ENCODE peak calls at places on chromosome 6, in five cellular contexts. S is hypothalamus, W is H4, I is left ventricle myocardium inferior, A is ELF-1. K is an unnamed sample.

GRCh38 chr6:25202505-25202904 is 76.7 kb upstream of the CARMIL1 start:
- DNase-seq in W (no peak), S (no peak), I (no peak), A (no peak), K (no peak)

GRCh38 chr6:1574895-1575212 is 34.9 kb upstream of the FOXC1 start:
- DNase-seq in W (no peak), I (no peak), S (no peak), A (peak), K (no peak)

GRCh38 chr6:130215526-130215925 is 7.2 kb downstream of the SAMD3 start:
- DNase-seq in W (no peak), I (no peak), A (peak), S (no peak), K (no peak)

GRCh38 chr6:37005061-37005810 is at the start of gene FGD2:
- DNase-seq in A (no peak), W (no peak), I (no peak), S (no peak), K (no peak)

GRCh38 chr6:37663016-37663810 is 34.5 kb downstream of the MDGA1 start:
- DNase-seq in I (no peak), W (no peak), A (no peak), S (peak), K (no peak)

GRCh38 chr6:2957696-2958330 is 13.6 kb downstream of the SERPINB6 start:
- DNase-seq in A (no peak), I (peak), W (no peak), S (no peak), K (no peak)

GRCh38 chr6:168256940-168257339 is 62.6 kb downstream of the DACT2 start:
- DNase-seq in W (no peak), I (no peak), A (no peak), S (no peak), K (no peak)

GRCh38 chr6:48782230-48782629 is 671.2 kb upstream of the PTCHD4 start:
- DNase-seq in I (no peak), W (no peak), A (no peak), S (no peak), K (no peak)

GRCh38 chr6:3525915-3526314 is 69.1 kb upstream of the SLC22A23 start:
- DNase-seq in S (no peak), I (no peak), A (no peak), W (no peak), K (no peak)

GRCh38 chr6:148223424-148223842 is 119.2 kb upstream of the SASH1 start:
- DNase-seq in S (no peak), I (no peak), W (no peak), A (no peak), K (no peak)

GRCh38 chr6:148974351-148974750 is 227.5 kb downstream of the UST start:
- DNase-seq in S (no peak), A (no peak), W (no peak), I (no peak), K (no peak)

GRCh38 chr6:119533603-119534279 is 184.2 kb upstream of the MAN1A1 start:
- DNase-seq in A (no peak), S (no peak), W (no peak), I (no peak), K (no peak)

GRCh38 chr6:1278057-1278720 is 33.7 kb upstream of the FOXQ1 start:
- DNase-seq in A (no peak), I (no peak), S (no peak), W (no peak), K (no peak)

GRCh38 chr6:169420912-169421543 is 167.4 kb upstream of the THBS2 start:
- DNase-seq in A (no peak), I (no peak), W (peak), S (no peak), K (no peak)

GRCh38 chr6:159871911-159872310 is 18.9 kb upstream of the MAS1 start:
- DNase-seq in I (no peak), S (no peak), W (no peak), A (no peak), K (no peak)

GRCh38 chr6:99297415-99297814 is 52.1 kb downstream of the FAXC start:
- DNase-seq in I (no peak), S (no peak), W (no peak), A (peak), K (no peak)

GRCh38 chr6:7142228-7142801 is 34.6 kb downstream of the RREB1 start:
- DNase-seq in W (no peak), I (no peak), A (no peak), S (no peak), K (no peak)

GRCh38 chr6:87297115-87297514 is 25.3 kb upstream of the SMIM8 start:
- DNase-seq in A (no peak), I (no peak), W (no peak), S (no peak), K (no peak)

GRCh38 chr6:39048481-39049399 is at the start of gene GLP1R:
- DNase-seq in S (no peak), I (peak), W (no peak), A (no peak), K (no peak)

GRCh38 chr6:81572020-81572419 is 180.5 kb downstream of the TENT5A start:
- DNase-seq in S (no peak), W (peak), I (no peak), A (no peak), K (no peak)

GRCh38 chr6:123812621-123813020 is 9.0 kb downstream of the NKAIN2 start:
- DNase-seq in S (no peak), W (no peak), I (no peak), A (no peak), K (no peak)

GRCh38 chr6:156924241-156924640 is 147.1 kb downstream of the ARID1B start:
- DNase-seq in S (no peak), A (no peak), W (no peak), I (no peak), K (no peak)

GRCh38 chr6:56334937-56335336 is 87.6 kb upstream of the COL21A1 start:
- DNase-seq in W (no peak), A (no peak), I (no peak), S (no peak), K (no peak)

GRCh38 chr6:144047688-144048087 is 39.6 kb upstream of the PLAGL1 start:
- DNase-seq in A (no peak), I (no peak), S (no peak), W (no peak), K (no peak)

GRCh38 chr6:89644864-89645263 is 6.3 kb upstream of the LYRM2 start:
- DNase-seq in W (no peak), A (no peak), S (no peak), I (no peak), K (no peak)

GRCh38 chr6:14524319-14524718 is 406.7 kb downstream of the CD83 start:
- DNase-seq in I (no peak), W (no peak), A (no peak), S (no peak), K (no peak)

GRCh38 chr6:105545947-105546710 is 143.2 kb upstream of the PREP start:
- DNase-seq in W (no peak), I (no peak), A (no peak), S (no peak), K (no peak)

GRCh38 chr6:14324042-14324441 is 206.5 kb downstream of the CD83 start:
- DNase-seq in A (no peak), I (no peak), S (no peak), W (no peak), K (no peak)

GRCh38 chr6:72425003-72425681 is 196.7 kb upstream of the KCNQ5 start:
- DNase-seq in W (no peak), I (no peak), S (no peak), A (no peak), K (no peak)

GRCh38 chr6:75643173-75643572 is 41.5 kb downstream of the SENP6 start:
- DNase-seq in I (no peak), W (no peak), S (no peak), A (no peak), K (no peak)

GRCh38 chr6:71589254-71589653 is 297.1 kb upstream of the RIMS1 start:
- DNase-seq in W (no peak), I (no peak), A (no peak), S (no peak), K (no peak)

GRCh38 chr6:44010411-44011349 is 116.6 kb downstream of the MRPL14 start:
- DNase-seq in I (peak), S (no peak), W (peak), A (no peak), K (no peak)

GRCh38 chr6:70210462-70210861 is 92.4 kb downstream of the COL9A1 start:
- DNase-seq in I (no peak), W (peak), S (no peak), A (no peak), K (no peak)

GRCh38 chr6:136982928-136983327 is 60.8 kb downstream of the SLC35D3 start:
- DNase-seq in W (no peak), I (no peak), A (no peak), S (no peak), K (no peak)

GRCh38 chr6:29723666-29724588 is 693 bp downstream of the HLA-F start:
- DNase-seq in A (peak), I (peak), W (no peak), S (peak), K (peak)

GRCh38 chr6:156977527-156978291 is 200.5 kb downstream of the ARID1B start:
- DNase-seq in A (no peak), S (no peak), W (peak), I (no peak), K (no peak)

GRCh38 chr6:122676146-122676545 is 65.9 kb downstream of the PKIB start:
- DNase-seq in I (no peak), S (no peak), A (no peak), W (no peak), K (no peak)

GRCh38 chr6:111673086-111673485 is 67.4 kb upstream of the TRAF3IP2 start:
- DNase-seq in A (no peak), S (no peak), I (no peak), W (no peak), K (no peak)

GRCh38 chr6:36852481-36853147 is 13.4 kb upstream of the CPNE5 start:
- DNase-seq in A (no peak), W (peak), I (no peak), S (no peak), K (no peak)

GRCh38 chr6:165678429-165678828 is 15.4 kb upstream of the PDE10A start:
- DNase-seq in I (no peak), W (no peak), A (no peak), S (peak), K (no peak)

K was measured in left colon.